ENCODE peak calls at places on chromosomes 13 and 19, in ten cellular contexts. R is K562, F is H9, M is heart left ventricle, U is DND-41, A is mammary epithelial cell, K is cardiac muscle cell, G is left ventricle myocardium inferior, Z is psoas muscle, Q is tibial nerve. W is an unnamed sample. For H3K9me3, the result is how much of the 10 kb centered on the place peaks cover.

GRCh38 chr13:78487707-78488106 is 115.6 kb downstream of the POU4F1 start:
- DNase-seq in M (no peak), A (no peak), F (no peak), Z (no peak), Q (no peak), R (no peak), K (no peak), G (no peak), U (no peak), W (no peak)

GRCh38 chr13:88189724-88190123 is 518.6 kb downstream of the SLITRK5 start:
- DNase-seq in G (no peak), R (no peak), A (no peak), U (no peak), F (no peak), M (no peak), Q (no peak), K (no peak), Z (no peak), W (no peak)

GRCh38 chr13:34076319-34076718 is 258.4 kb downstream of the RFC3 start:
- DNase-seq in F (no peak), Z (no peak), A (peak), M (no peak), G (no peak), Q (no peak), K (no peak), U (no peak), R (no peak), W (no peak)

GRCh38 chr13:110130431-110130830 is 176.5 kb downstream of the COL4A1 start:
- DNase-seq in G (no peak), F (no peak), U (no peak), R (no peak), Z (no peak), K (no peak), A (no peak), Q (no peak), M (no peak), W (no peak)

GRCh38 chr13:99758465-99759162 is 213.0 kb downstream of the ZIC5 start:
- DNase-seq in U (peak), A (no peak), M (no peak), R (no peak), Q (no peak), Z (no peak), K (no peak), G (no peak), F (no peak), W (no peak)

GRCh38 chr19:36528921-36529518 is 949 bp upstream of the ZNF260 start:
- DNase-seq in A (peak), U (peak), F (peak), Z (no peak), K (no peak), M (no peak), G (no peak), R (peak), Q (no peak), W (no peak)

GRCh38 chr19:1063030-1063908 is 3.7 kb upstream of the ARHGAP45 start:
- DNase-seq in M (no peak), A (no peak), Z (peak), R (peak), U (peak), K (no peak), G (no peak), F (no peak), Q (no peak), W (peak)

GRCh38 chr13:97397267-97397666 is 36.7 kb upstream of the RAP2A start:
- DNase-seq in M (no peak), R (no peak), Z (no peak), A (no peak), K (no peak), F (no peak), G (no peak), Q (no peak), U (no peak), W (no peak)

GRCh38 chr13:66860868-66861447 is 369.2 kb downstream of the PCDH9 start:
- DNase-seq in Z (no peak), A (no peak), Q (no peak), G (no peak), F (no peak), K (no peak), U (no peak), R (no peak), M (no peak), W (no peak)

GRCh38 chr13:28059214-28059613 is 41.2 kb downstream of the FLT3 start:
- DNase-seq in F (peak), K (peak), A (peak), M (no peak), G (no peak), Q (no peak), U (peak), R (peak), Z (no peak), W (peak)

GRCh38 chr19:55156202-55157063 is 1.1 kb downstream of the TNNI3 start:
- DNase-seq in G (peak), Z (peak), M (peak), K (peak), R (peak), U (peak), A (peak), Q (no peak), F (peak), W (no peak)

GRCh38 chr13:114285166-114285808 is 3.9 kb downstream of the UPF3A start:
- DNase-seq in Q (no peak), K (no peak), A (peak), R (no peak), M (no peak), F (no peak), G (no peak), Z (no peak), U (no peak), W (no peak)

GRCh38 chr19:17719730-17720486 is 628 bp downstream of the MAP1S start:
- DNase-seq in K (no peak), A (peak), G (no peak), R (peak), Q (no peak), F (no peak), U (peak), Z (no peak), M (no peak), W (no peak)

DNA sequence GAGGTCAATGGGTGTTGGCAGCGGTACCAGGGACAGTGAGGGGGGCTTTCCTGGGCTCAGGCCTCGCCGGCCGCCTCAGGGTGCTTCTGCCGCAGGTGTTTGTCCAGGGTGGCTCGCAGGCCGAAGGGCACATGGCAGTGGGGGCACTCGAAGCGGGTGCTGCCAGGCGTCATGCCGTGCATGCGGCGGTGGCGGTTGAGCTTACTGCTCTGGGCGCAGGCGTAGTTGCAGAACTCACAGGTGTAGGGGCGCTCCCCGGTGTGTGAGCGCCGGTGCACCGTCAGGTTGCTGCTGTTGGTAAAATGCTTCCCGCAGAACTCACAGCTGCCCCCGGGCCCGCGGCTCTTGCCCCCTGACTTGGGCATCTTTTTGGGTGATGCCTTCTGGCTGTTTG is 4.7 kb downstream of the ZNF296 start:
- DNase-seq in K (no peak), A (no peak), G (no peak), Q (no peak), F (no peak), M (no peak), R (no peak), U (no peak), Z (no peak), W (no peak)
- H3K27ac ChIP-seq in K (no peak), A (no peak), G (no peak), Q (no peak), F (no peak), M (no peak), R (no peak), U (no peak), Z (no peak), W (no peak)

GRCh38 chr19:12610540-12611360 is at the start of the genes ZNF490 and ZNF791:
- DNase-seq in Z (peak), U (peak), F (peak), R (peak), Q (peak), G (peak), K (peak), A (peak), M (peak), W (peak)
- TF ChIP-seq CTCF in Z (no peak), U (peak), F (peak), R (peak), Q (no peak), G (no peak), K (peak), A (peak), M (no peak), W (no peak)

GRCh38 chr19:9000933-9001332 is 9.3 kb downstream of the MUC16 start:
- DNase-seq in U (no peak), F (no peak), Q (no peak), G (no peak), R (no peak), M (no peak), A (no peak), K (no peak), Z (no peak), W (no peak)
- H3K9me3 ChIP-seq in U (under half), F (under half), Q (under half), G (under half), R (under half), M (under half), A (under half), K (under half), Z (under half), W (under half)

DNA sequence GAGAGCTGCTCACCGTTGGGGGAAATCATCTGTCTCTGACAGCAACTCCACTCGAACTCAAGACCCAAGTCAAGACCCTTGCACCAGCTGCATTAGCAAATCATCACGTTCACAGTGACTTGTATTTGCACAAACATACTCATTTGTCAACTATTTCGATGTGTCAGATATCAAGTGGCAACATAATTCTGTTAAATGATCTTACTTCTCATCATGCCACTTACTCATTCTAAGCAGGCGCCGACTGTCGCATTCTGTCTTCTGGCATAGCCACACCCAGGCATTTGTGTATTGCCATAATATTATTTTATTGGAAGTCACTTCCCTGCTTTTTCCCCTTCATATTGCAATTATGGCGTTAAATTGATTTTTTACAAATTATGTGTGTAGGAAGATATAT is 23.0 kb upstream of the ATP1A3 start:
- DNase-seq in A (no peak), U (no peak), Z (no peak), K (no peak), G (no peak), F (no peak), R (no peak), Q (no peak), M (no peak), W (no peak)
- H3K27ac ChIP-seq in A (no peak), U (no peak), Z (no peak), K (no peak), G (no peak), F (no peak), R (no peak), Q (no peak), M (no peak), W (no peak)

GRCh38 chr19:29117926-29118325 is 95.0 kb downstream of the UQCRFS1 start:
- DNase-seq in Q (no peak), M (no peak), G (no peak), Z (no peak), F (no peak), U (no peak), R (no peak), K (peak), A (no peak), W (no peak)

GRCh38 chr19:29120471-29120870 is 92.5 kb downstream of the UQCRFS1 start:
- DNase-seq in A (no peak), R (no peak), F (no peak), U (no peak), K (no peak), M (no peak), Z (no peak), Q (no peak), G (no peak), W (no peak)

GRCh38 chr19:29121684-29122083 is 91.3 kb downstream of the UQCRFS1 start:
- DNase-seq in Q (no peak), Z (peak), K (peak), M (no peak), G (no peak), F (peak), U (no peak), R (peak), A (no peak), W (no peak)

GRCh38 chr19:29118384-29118783 is 94.6 kb downstream of the UQCRFS1 start:
- DNase-seq in A (no peak), Z (no peak), U (no peak), M (no peak), K (peak), R (no peak), Q (no peak), G (no peak), F (no peak), W (no peak)

GRCh38 chr19:29119582-29119981 is 93.4 kb downstream of the UQCRFS1 start:
- DNase-seq in G (no peak), M (no peak), K (no peak), Z (no peak), U (no peak), A (no peak), Q (no peak), R (no peak), F (peak), W (no peak)
- TF ChIP-seq CTCF in G (peak), M (no peak), K (peak), Z (peak), U (peak), A (no peak), Q (no peak), R (no peak), F (peak), W (no peak)

DNA sequence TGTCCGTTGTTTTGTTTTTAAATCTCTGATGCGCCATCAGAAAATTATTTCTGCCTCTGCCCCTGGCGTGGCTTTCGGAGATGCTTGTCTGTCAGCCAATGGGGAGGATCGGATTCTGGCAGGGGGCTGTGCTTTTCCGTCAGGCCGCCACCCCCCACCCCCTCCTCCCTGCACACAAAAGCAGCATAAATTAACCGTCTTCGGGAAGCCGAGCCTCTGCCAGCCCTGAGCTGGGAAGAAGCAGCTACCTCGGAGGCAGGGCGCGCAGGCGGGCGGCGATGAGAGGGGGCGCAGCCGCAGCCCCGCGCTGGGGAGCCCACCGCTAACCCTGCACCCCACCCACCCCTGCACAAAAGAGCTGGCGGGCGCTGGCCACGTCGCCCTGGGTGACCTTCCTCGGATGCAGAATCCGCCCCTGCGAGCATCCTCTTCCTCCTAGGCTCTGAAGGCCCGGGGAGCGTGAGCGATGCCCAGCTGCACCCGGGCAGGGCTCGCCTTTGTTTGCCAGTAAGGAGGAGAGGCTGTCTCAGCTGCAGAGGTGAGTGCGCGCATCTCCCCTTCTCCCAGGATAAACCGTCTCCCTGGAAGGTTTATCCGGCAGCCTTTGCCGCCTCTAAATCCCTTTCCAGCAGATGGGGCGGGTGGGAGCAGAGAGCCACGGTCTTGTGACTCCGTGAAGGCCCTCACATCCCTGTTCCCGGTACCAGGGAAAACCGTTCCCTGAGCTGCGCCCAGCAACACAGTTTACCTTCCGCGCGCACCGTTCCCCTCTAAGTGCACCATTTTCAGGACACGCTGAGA is at the start of gene ATCAY:
- DNase-seq in R (no peak), G (no peak), K (peak), F (peak), Q (no peak), U (no peak), M (no peak), Z (no peak), A (no peak), W (no peak)
- H3K9me3 ChIP-seq in R (under half), G (under half), K (under half), F (under half), Q (under half), U (under half), M (under half), Z (under half), A (under half), W (under half)

DNA sequence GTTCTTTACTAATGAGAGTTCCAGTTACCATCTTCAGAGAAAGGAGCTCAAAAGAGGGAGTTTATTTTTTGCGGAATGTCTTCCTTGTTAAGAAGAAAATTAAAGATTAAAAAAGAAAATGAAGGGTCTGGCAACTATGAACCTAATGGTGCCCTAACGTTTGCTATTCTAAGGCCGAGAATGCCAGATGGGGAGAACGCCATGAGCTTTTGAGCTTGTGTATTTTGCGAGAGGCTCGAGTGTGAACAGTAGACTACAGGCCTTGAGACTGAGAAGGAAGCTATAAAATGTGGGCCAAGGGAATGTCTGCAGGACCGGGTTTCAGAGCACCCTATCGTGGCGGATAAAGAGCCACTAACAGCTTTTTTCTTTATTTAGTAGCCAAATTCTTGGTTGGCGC is 6.7 kb downstream of the FGF14 start:
- DNase-seq in U (no peak), Z (no peak), M (no peak), F (no peak), A (no peak), Q (no peak), R (no peak), G (no peak), K (no peak), W (no peak)
- H3K27ac ChIP-seq in U (no peak), Z (peak), M (peak), F (no peak), A (no peak), Q (peak), R (no peak), G (peak), K (no peak), W (no peak)

GRCh38 chr19:47766359-47766620 is 12.2 kb upstream of the SELENOW start:
- DNase-seq in U (no peak), R (no peak), G (no peak), F (no peak), A (no peak), Z (no peak), M (no peak), K (no peak), Q (no peak), W (no peak)

GRCh38 chr19:47766670-47767069 is 11.8 kb upstream of the SELENOW start:
- DNase-seq in U (no peak), Q (no peak), M (no peak), Z (no peak), F (no peak), A (no peak), G (no peak), R (no peak), K (no peak), W (no peak)

GRCh38 chr19:47768604-47769003 is 9.9 kb upstream of the SELENOW start:
- DNase-seq in M (no peak), Z (no peak), R (no peak), F (no peak), U (no peak), G (no peak), A (no peak), K (no peak), Q (no peak), W (no peak)

GRCh38 chr19:47767349-47767748 is 11.2 kb upstream of the SELENOW start:
- DNase-seq in F (no peak), A (no peak), R (no peak), Q (no peak), K (no peak), G (no peak), Z (no peak), U (no peak), M (no peak), W (no peak)

GRCh38 chr19:47765522-47766358 is 12.8 kb upstream of the SELENOW start:
- DNase-seq in A (peak), Q (no peak), Z (peak), K (peak), U (peak), M (peak), F (peak), G (peak), R (peak), W (no peak)
- TF ChIP-seq CTCF in A (peak), Q (peak), Z (peak), K (peak), U (peak), M (peak), F (peak), G (peak), R (peak), W (peak)

DNA sequence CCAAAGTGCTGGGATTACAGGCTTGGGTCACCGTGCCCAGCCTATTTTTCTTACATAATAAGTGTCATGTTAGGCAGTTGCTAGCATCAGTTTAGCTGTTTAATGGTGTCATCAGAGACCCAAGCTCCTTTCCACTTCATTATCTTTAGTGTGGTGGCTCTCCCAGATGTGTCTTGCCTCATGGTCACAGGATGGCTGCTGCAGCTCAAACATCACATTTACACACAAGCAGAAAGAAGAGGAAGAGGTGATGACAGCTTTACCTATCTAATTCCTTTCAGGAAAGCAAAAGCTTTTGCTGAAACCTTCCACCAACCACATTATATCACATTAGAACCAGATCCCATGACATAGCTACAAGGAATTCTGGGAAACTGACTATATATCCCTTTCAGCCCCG is 617.2 kb downstream of the UQCRFS1 start:
- DNase-seq in Z (no peak), Q (no peak), U (no peak), G (no peak), M (no peak), A (no peak), K (no peak), F (no peak), R (no peak), W (no peak)
- H3K9me3 ChIP-seq in Z (under half), Q (under half), U (under half), G (under half), M (under half), A (under half), K (under half), F (under half), R (under half), W (under half)

DNA sequence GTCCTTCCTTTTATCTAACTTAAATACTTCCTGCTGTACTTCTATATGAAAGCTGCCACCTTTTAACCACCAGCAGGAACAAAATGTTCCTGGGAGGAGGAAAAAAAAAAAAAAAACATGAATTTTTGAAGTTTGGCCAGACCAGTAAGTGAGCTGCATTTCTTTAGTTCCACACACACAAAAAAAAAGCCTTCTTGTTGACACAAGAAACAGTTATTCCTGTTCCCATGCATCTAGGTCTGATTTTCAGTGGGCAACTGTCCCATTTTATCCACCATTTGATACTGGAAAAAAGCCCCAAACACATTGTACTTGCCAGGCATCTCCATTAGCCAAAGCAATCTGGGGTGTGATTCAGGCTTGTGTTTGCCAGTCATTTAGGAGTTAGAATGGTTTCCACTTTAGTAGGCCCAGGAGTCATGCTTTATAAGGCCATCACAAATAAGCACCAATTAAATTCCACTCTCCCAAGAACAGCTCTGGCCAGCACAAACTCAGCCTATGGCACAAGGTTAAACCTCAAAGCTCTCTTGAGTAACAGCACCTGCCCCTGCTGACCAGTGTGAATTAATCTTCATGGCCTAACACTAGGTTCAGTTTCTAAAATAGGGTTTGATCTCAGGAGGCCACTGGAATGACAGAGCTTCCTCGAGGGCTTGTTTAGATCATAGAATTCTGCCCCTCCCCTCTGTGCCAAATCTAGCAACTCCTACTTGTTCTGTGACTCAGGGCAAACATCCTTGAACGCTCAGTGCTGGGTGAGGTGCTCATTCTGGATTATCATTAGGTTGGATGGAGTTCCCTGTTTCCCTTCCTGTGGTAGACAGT is 67.1 kb downstream of the NUFIP1 start:
- DNase-seq in A (peak), Z (peak), G (no peak), R (no peak), M (peak), F (no peak), K (peak), U (no peak), Q (peak), W (no peak)
- H3K27ac ChIP-seq in A (peak), Z (peak), G (peak), R (no peak), M (peak), F (no peak), K (no peak), U (no peak), Q (peak), W (no peak)

W was measured in CD4-positive, alpha-beta T cell.